ENCODE peak calls at places on chromosomes 11 and 22, in five cellular contexts. One of them, this sample, is unnamed.

GRCh38 chr11:11552688-11553087 is 69.1 kb downstream of the GALNT18 start:
- DNase-seq in stomach: no peak
- DNase-seq in upper lobe of left lung: peak
- DNase-seq in HCT116: no peak
- DNase-seq in SK-N-SH: no peak
- DNase-seq in this sample: no peak

GRCh38 chr11:6705905-6706535 is 22.9 kb upstream of the MRPL17 start:
- DNase-seq in HCT116: no peak
- DNase-seq in stomach: peak
- DNase-seq in SK-N-SH: peak
- DNase-seq in upper lobe of left lung: no peak
- DNase-seq in this sample: no peak

GRCh38 chr11:128848815-128849455 is 18.2 kb downstream of the KCNJ1 start:
- DNase-seq in stomach: peak
- DNase-seq in HCT116: peak
- DNase-seq in SK-N-SH: peak
- DNase-seq in upper lobe of left lung: peak
- DNase-seq in this sample: no peak

GRCh38 chr11:59283825-59284772 is 71.4 kb upstream of the MPEG1 start:
- DNase-seq in HCT116: peak
- DNase-seq in stomach: peak
- DNase-seq in upper lobe of left lung: peak
- DNase-seq in SK-N-SH: no peak
- DNase-seq in this sample: no peak

GRCh38 chr22:37442537-37442936 is 15.3 kb upstream of the ELFN2 start:
- DNase-seq in HCT116: peak
- DNase-seq in SK-N-SH: no peak
- DNase-seq in stomach: no peak
- DNase-seq in upper lobe of left lung: no peak
- DNase-seq in this sample: no peak

GRCh38 chr22:17672417-17672991 is 33.9 kb downstream of the BCL2L13 start:
- DNase-seq in stomach: no peak
- DNase-seq in HCT116: no peak
- DNase-seq in SK-N-SH: peak
- DNase-seq in upper lobe of left lung: no peak
- DNase-seq in this sample: no peak

GRCh38 chr22:37401861-37402506 is 25.3 kb downstream of the ELFN2 start:
- DNase-seq in SK-N-SH: no peak
- DNase-seq in stomach: no peak
- DNase-seq in HCT116: no peak
- DNase-seq in upper lobe of left lung: no peak
- DNase-seq in this sample: no peak

GRCh38 chr22:19776433-19777031 is 16.0 kb downstream of the TBX1 start:
- DNase-seq in HCT116: no peak
- DNase-seq in SK-N-SH: no peak
- DNase-seq in stomach: no peak
- DNase-seq in upper lobe of left lung: no peak
- DNase-seq in this sample: no peak

GRCh38 chr22:50308986-50309600 is 1.6 kb upstream of the PLXNB2 start:
- DNase-seq in SK-N-SH: no peak
- DNase-seq in upper lobe of left lung: no peak
- DNase-seq in HCT116: no peak
- DNase-seq in stomach: no peak
- DNase-seq in this sample: no peak

GRCh38 chr11:65503606-65503922 is 4.7 kb downstream of the MALAT1 start:
- DNase-seq in SK-N-SH: no peak
- DNase-seq in HCT116: no peak
- DNase-seq in stomach: no peak
- DNase-seq in upper lobe of left lung: no peak
- DNase-seq in this sample: no peak
- TF ChIP-seq POLR2AphosphoS5 in SK-N-SH: no peak
- TF ChIP-seq POLR2AphosphoS5 in HCT116: peak
- TF ChIP-seq POLR2AphosphoS5 in stomach: no peak
- TF ChIP-seq POLR2AphosphoS5 in upper lobe of left lung: no peak
- TF ChIP-seq POLR2AphosphoS5 in this sample: no peak

DNA sequence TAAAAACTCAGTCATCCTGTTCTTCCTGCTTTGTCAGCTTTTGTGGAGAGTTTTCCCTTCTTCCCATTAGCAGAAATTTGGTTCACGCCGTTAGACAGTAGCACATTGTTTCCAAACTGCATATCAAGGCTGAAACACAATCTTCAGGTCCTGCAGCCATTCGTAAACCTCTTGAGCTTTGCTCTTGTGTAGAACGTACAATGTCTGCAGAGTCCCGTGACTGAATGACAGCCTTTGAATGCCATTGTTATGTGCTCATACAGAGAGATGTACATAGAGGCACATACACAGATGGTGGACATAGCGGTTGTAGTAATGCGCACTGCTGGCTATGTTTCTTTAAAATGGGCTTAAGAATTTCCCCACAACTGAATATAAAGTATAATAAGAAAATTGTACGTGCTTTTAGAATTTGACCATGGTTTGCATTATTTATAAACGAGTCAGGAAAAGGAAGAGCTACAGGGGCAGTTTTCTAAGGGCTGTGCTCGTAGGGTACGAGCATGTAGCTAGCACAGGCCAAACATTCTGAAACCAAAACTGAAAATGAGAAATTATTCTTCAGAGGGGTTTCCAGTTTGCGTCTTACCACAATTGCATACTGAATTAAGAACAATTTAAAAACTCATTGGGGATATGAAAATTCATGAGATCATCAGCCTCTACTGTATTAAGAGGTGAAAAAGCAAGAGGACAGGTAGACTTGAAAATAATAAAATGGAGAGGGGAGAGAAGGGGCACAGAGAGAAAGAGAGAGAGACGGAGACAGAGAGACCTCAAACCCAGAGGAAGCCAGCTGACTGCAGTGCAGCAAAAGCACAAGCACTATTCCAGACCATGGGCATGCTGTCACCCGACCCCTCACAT is 310.1 kb downstream of the CADM1 start:
- DNase-seq in upper lobe of left lung: no peak
- DNase-seq in stomach: no peak
- DNase-seq in SK-N-SH: no peak
- DNase-seq in HCT116: no peak
- DNase-seq in this sample: no peak
- TF ChIP-seq POLR2AphosphoS5 in upper lobe of left lung: no peak
- TF ChIP-seq POLR2AphosphoS5 in stomach: no peak
- TF ChIP-seq POLR2AphosphoS5 in SK-N-SH: no peak
- TF ChIP-seq POLR2AphosphoS5 in HCT116: no peak
- TF ChIP-seq POLR2AphosphoS5 in this sample: no peak

GRCh38 chr11:82682003-82682751 is 51.5 kb downstream of the FAM181B start:
- DNase-seq in HCT116: peak
- DNase-seq in upper lobe of left lung: no peak
- DNase-seq in SK-N-SH: peak
- DNase-seq in stomach: no peak
- DNase-seq in this sample: no peak
- TF ChIP-seq POLR2AphosphoS5 in HCT116: no peak
- TF ChIP-seq POLR2AphosphoS5 in upper lobe of left lung: no peak
- TF ChIP-seq POLR2AphosphoS5 in SK-N-SH: no peak
- TF ChIP-seq POLR2AphosphoS5 in stomach: no peak
- TF ChIP-seq POLR2AphosphoS5 in this sample: no peak

DNA sequence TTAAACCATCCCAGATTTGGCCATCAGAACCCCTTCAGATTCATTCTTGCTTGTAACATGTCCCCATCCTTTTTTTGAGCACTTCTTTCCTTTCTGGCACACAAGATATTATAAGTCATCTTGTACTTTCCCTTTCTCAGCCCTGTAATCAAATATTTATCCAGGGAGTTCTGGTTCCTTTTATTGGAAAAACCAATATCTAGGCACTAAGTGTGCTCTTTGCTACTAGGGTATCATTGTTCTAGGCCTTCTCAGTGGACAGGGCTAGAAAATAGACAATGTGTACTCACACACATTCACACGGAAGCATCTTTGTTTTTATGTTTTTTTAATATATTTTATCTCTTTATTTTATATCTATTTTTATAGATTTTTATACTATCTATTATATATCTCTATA is 47.3 kb downstream of the ARL14EP start:
- DNase-seq in SK-N-SH: no peak
- DNase-seq in stomach: no peak
- DNase-seq in upper lobe of left lung: no peak
- DNase-seq in HCT116: no peak
- DNase-seq in this sample: no peak
- TF ChIP-seq POLR2AphosphoS5 in SK-N-SH: no peak
- TF ChIP-seq POLR2AphosphoS5 in stomach: no peak
- TF ChIP-seq POLR2AphosphoS5 in upper lobe of left lung: no peak
- TF ChIP-seq POLR2AphosphoS5 in HCT116: no peak
- TF ChIP-seq POLR2AphosphoS5 in this sample: no peak

GRCh38 chr11:64842851-64843841 is 1.3 kb downstream of the CDC42BPG start:
- DNase-seq in stomach: peak
- DNase-seq in upper lobe of left lung: peak
- DNase-seq in SK-N-SH: no peak
- DNase-seq in HCT116: no peak
- DNase-seq in this sample: no peak
- TF ChIP-seq POLR2AphosphoS5 in stomach: peak
- TF ChIP-seq POLR2AphosphoS5 in upper lobe of left lung: no peak
- TF ChIP-seq POLR2AphosphoS5 in SK-N-SH: no peak
- TF ChIP-seq POLR2AphosphoS5 in HCT116: peak
- TF ChIP-seq POLR2AphosphoS5 in this sample: no peak

DNA sequence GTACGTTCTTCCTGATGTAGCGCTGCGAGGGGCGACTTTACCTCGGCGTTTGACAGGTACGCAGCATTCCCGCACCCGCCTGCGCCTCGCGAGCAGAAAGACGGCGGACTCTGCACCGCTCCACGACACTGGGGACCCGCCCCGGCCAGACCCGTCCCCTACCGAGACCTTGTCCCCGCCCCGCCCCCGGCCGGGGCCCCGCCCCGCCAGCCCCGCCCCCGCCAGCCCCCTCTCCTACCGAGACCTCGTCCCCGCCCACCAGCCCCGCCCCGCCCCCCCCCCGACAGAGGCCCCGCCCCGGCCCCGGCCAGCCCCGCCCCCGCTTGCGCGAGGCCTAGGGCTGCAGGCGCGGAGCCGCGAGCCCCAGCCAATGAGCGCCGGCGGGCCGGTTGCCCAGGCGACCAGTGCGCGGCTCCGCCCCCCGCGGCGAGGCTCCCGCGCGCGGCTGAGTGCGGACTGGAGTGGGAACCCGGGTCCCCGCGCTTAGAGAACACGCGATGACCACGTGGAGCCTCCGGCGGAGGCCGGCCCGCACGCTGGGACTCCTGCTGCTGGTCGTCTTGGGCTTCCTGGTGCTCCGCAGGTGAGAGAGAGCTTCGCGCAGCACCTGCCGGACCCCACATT is at the start of gene GLB1L2:
- DNase-seq in stomach: peak
- DNase-seq in upper lobe of left lung: peak
- DNase-seq in HCT116: peak
- DNase-seq in SK-N-SH: peak
- DNase-seq in this sample: peak
- TF ChIP-seq POLR2AphosphoS5 in stomach: no peak
- TF ChIP-seq POLR2AphosphoS5 in upper lobe of left lung: no peak
- TF ChIP-seq POLR2AphosphoS5 in HCT116: peak
- TF ChIP-seq POLR2AphosphoS5 in SK-N-SH: no peak
- TF ChIP-seq POLR2AphosphoS5 in this sample: peak

GRCh38 chr11:47847537-47847891 is 636 bp downstream of the NUP160 start:
- DNase-seq in HCT116: no peak
- DNase-seq in upper lobe of left lung: no peak
- DNase-seq in stomach: no peak
- DNase-seq in SK-N-SH: peak
- DNase-seq in this sample: no peak
- TF ChIP-seq POLR2AphosphoS5 in HCT116: no peak
- TF ChIP-seq POLR2AphosphoS5 in upper lobe of left lung: no peak
- TF ChIP-seq POLR2AphosphoS5 in stomach: no peak
- TF ChIP-seq POLR2AphosphoS5 in SK-N-SH: no peak
- TF ChIP-seq POLR2AphosphoS5 in this sample: no peak

DNA sequence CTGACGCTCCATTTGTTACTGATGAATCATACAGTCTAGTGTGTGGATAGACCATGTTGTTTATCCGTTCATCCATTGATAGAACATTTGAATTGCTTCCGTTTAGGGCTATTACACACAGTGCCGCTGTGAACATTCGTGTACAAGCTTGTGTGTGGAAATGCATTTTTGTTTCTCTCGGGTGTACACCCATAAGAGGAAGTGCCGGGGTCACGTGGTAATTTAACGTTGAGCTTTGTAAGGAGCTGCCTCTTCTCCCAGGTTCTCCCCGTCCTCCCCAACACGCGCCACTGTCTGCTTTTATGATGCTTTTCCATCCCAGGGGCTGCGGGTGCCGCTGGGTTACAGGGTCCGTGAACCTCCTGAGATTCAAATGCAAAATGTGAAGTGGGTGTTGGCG is 142.3 kb downstream of the IGLL1 start:
- DNase-seq in upper lobe of left lung: no peak
- DNase-seq in stomach: no peak
- DNase-seq in SK-N-SH: no peak
- DNase-seq in HCT116: no peak
- DNase-seq in this sample: no peak
- TF ChIP-seq POLR2AphosphoS5 in upper lobe of left lung: no peak
- TF ChIP-seq POLR2AphosphoS5 in stomach: no peak
- TF ChIP-seq POLR2AphosphoS5 in SK-N-SH: no peak
- TF ChIP-seq POLR2AphosphoS5 in HCT116: no peak
- TF ChIP-seq POLR2AphosphoS5 in this sample: no peak

GRCh38 chr11:111814106-111814505 is 47.9 kb upstream of the PPP2R1B start:
- DNase-seq in HCT116: no peak
- DNase-seq in upper lobe of left lung: no peak
- DNase-seq in stomach: no peak
- DNase-seq in SK-N-SH: no peak
- DNase-seq in this sample: no peak

GRCh38 chr11:111812211-111812610 is 46.0 kb upstream of the PPP2R1B start:
- DNase-seq in upper lobe of left lung: no peak
- DNase-seq in SK-N-SH: no peak
- DNase-seq in HCT116: no peak
- DNase-seq in stomach: no peak
- DNase-seq in this sample: no peak

GRCh38 chr11:111815489-111815888 is 49.3 kb upstream of the PPP2R1B start:
- DNase-seq in SK-N-SH: no peak
- DNase-seq in upper lobe of left lung: no peak
- DNase-seq in HCT116: no peak
- DNase-seq in stomach: no peak
- DNase-seq in this sample: no peak

GRCh38 chr11:111811445-111811844 is 45.3 kb upstream of the PPP2R1B start:
- DNase-seq in HCT116: no peak
- DNase-seq in SK-N-SH: no peak
- DNase-seq in upper lobe of left lung: no peak
- DNase-seq in stomach: no peak
- DNase-seq in this sample: no peak

GRCh38 chr11:111814567-111814966 is 48.4 kb upstream of the PPP2R1B start:
- DNase-seq in SK-N-SH: no peak
- DNase-seq in HCT116: no peak
- DNase-seq in stomach: no peak
- DNase-seq in upper lobe of left lung: no peak
- DNase-seq in this sample: no peak
- TF ChIP-seq POLR2AphosphoS5 in SK-N-SH: no peak
- TF ChIP-seq POLR2AphosphoS5 in HCT116: no peak
- TF ChIP-seq POLR2AphosphoS5 in stomach: peak
- TF ChIP-seq POLR2AphosphoS5 in upper lobe of left lung: no peak
- TF ChIP-seq POLR2AphosphoS5 in this sample: no peak